ENCODE peak calls at places on chromosomes 2 and 18, in seven cellular contexts. P, M, I, J, V, U and D are unnamed samples. For H3K36me3 and H3K4me1, the result is how much of the 10 kb centered on the place peaks cover.

GRCh38 chr2:176178271-176178806 is 10.1 kb upstream of the HOXD1 start:
- DNase-seq in P (no peak), M (no peak), I (no peak), J (peak), V (peak), U (no peak), D (no peak)

GRCh38 chr2:57330447-57330846 is 716.2 kb upstream of the VRK2 start:
- DNase-seq in P (no peak), M (no peak), I (no peak), J (peak), V (no peak), U (no peak), D (no peak)

GRCh38 chr2:165406053-165406628 is 63.4 kb upstream of the CSRNP3 start:
- DNase-seq in P (no peak), M (no peak), I (peak), J (peak), V (no peak), U (no peak), D (no peak)

GRCh38 chr18:69400253-69400975 is at the start of gene DOK6:
- DNase-seq in P (peak), M (peak), I (peak), J (peak), V (peak), U (no peak), D (peak)

GRCh38 chr2:64908406-64908805 is 80.8 kb upstream of the SLC1A4 start:
- DNase-seq in P (no peak), M (no peak), I (no peak), J (no peak), V (no peak), U (no peak), D (no peak)

GRCh38 chr2:168231609-168232241 is 15.7 kb downstream of the STK39 start:
- DNase-seq in P (no peak), M (peak), I (no peak), J (no peak), V (no peak), U (no peak), D (no peak)

GRCh38 chr2:35783723-35784122 is 571.9 kb upstream of the CRIM1 start:
- DNase-seq in P (no peak), M (no peak), I (no peak), J (peak), V (no peak), U (no peak), D (no peak)

GRCh38 chr2:208249241-208249640 is 5.6 kb downstream of the IDH1 start:
- DNase-seq in P (no peak), M (no peak), I (no peak), J (no peak), V (no peak), U (no peak), D (no peak)

GRCh38 chr2:16509042-16509441 is 156.6 kb downstream of the CYRIA start:
- DNase-seq in P (no peak), M (no peak), I (no peak), J (no peak), V (no peak), U (no peak), D (no peak)

DNA sequence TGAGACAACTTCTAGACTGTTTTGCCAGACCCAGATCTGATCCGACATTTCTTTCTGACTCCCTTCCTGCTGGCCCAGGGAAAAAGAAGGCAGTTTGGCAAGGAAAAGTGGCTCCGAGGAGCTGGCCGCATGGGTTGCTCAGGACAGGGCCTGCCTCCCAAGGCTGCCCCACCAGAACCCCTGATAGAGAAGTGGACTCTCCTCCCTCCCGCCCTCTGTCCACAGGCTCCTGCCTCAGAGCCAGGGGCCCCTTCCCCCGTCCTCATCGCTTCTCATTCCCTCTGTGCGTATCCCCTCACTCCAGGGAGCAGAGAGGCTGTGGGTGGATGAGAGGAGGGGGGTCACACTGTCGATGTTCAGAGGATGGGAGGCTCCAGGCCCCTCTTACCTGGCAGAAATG is 110.2 kb downstream of the TNS1 start:
- DNase-seq in P (no peak), M (no peak), I (no peak), J (no peak), V (no peak), U (no peak), D (no peak)
- H3K36me3 ChIP-seq in P (half or more), M (half or more), I (half or more), J (under half), V (under half), U (under half), D (under half)

DNA sequence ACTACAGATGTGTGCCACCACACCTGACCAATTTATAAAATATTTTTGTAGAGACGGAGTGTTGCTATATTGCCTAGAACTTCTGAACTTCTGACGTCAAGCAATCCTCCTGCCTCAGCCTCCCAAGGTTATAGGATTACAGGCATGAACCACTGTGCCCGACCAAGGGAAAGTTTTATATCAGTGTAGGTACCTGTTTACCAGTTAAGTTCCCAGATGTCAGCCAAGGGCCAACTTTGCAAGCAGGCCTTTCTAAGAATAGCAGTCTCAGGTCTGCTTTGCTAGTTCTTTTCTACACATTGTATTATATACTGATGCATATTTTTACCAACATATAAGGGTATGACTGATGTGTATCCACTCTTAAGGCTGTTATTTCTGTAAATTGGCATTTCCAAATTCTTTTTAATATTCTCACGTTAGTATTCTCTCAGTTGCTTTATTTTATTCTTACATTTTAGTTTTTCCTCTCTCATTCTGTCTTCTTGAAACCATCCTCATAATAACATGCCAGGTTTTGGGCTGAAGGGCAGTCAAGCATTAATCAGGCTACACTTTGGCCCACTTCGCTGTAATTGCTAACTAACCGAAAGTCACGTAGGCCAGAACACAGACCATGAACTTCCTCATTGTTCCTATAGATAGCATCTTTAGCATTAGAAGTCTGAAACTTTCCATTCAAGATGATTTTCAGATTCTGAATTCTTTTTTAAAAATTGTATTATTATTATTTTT is 25.0 kb upstream of the CXXC1 start:
- DNase-seq in P (no peak), M (no peak), I (no peak), J (no peak), V (no peak), U (no peak), D (no peak)
- H3K4me1 ChIP-seq in P (under half), M (under half), I (under half), J (under half), V (under half), U (under half), D (under half)

GRCh38 chr2:202278036-202278760 is 12.6 kb downstream of the NOP58 start:
- DNase-seq in P (no peak), M (no peak), I (no peak), J (no peak), V (no peak), U (no peak), D (no peak)
- H3K36me3 ChIP-seq in P (under half), M (half or more), I (half or more), J (half or more), V (under half), U (half or more), D (half or more)

GRCh38 chr2:163591461-163591860 is 144.3 kb downstream of the FIGN start:
- DNase-seq in P (no peak), M (no peak), I (no peak), J (no peak), V (no peak), U (no peak), D (no peak)

GRCh38 chr2:163592954-163593622 is 142.7 kb downstream of the FIGN start:
- DNase-seq in P (no peak), M (no peak), I (no peak), J (peak), V (no peak), U (no peak), D (no peak)

GRCh38 chr2:163595033-163595432 is 140.8 kb downstream of the FIGN start:
- DNase-seq in P (no peak), M (no peak), I (no peak), J (no peak), V (no peak), U (no peak), D (no peak)

GRCh38 chr2:163594572-163594971 is 141.2 kb downstream of the FIGN start:
- DNase-seq in P (no peak), M (no peak), I (no peak), J (no peak), V (no peak), U (no peak), D (peak)

DNA sequence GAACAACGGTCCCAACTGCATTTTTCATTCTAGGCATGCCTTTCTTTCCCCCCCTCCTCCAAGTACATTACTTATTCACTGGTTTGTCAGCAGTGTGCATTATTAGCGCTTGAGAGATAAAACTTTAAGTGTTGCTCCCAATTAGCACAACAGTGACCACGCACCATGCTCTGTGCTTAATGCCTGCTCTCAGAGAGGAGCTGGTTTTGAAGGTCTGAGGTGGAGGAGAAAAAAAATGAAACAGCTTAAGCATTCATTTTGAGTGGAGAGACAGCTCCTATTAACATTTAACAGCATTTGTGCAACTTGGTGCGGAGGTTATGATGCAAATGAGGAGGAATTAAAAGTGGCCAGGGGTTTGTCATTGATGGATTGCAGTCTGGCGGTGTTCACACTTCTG is 141.9 kb downstream of the FIGN start:
- DNase-seq in P (no peak), M (no peak), I (peak), J (no peak), V (no peak), U (no peak), D (peak)
- H3K4me1 ChIP-seq in P (under half), M (under half), I (under half), J (under half), V (under half), U (under half), D (under half)

DNA sequence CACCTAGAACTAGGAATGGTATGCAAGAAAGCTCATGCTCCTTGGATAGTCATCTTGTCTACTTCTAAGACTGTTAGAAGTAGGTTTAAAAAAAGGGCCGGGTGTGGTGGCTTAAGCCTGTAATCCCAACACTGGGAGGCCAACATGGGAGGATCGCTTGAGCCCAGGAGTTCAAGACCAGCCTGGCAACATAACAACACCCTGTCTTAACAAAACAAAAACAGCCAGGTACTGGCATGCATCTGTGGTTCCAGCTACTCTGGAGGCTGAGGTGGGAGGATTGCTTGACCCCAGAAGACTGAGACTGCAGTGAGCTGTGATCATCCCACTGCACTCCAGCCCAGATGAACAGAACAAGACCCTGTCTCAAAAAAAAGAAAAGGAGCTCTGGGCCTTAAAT is 19.9 kb downstream of the PNO1 start:
- DNase-seq in P (no peak), M (no peak), I (no peak), J (no peak), V (no peak), U (no peak), D (no peak)
- H3K36me3 ChIP-seq in P (under half), M (half or more), I (under half), J (under half), V (under half), U (under half), D (half or more)

GRCh38 chr2:233245406-233245805 is 6.1 kb upstream of the ATG16L1 start:
- DNase-seq in P (no peak), M (no peak), I (no peak), J (no peak), V (no peak), U (no peak), D (no peak)
- H3K4me1 ChIP-seq in P (under half), M (under half), I (under half), J (under half), V (under half), U (half or more), D (under half)

DNA sequence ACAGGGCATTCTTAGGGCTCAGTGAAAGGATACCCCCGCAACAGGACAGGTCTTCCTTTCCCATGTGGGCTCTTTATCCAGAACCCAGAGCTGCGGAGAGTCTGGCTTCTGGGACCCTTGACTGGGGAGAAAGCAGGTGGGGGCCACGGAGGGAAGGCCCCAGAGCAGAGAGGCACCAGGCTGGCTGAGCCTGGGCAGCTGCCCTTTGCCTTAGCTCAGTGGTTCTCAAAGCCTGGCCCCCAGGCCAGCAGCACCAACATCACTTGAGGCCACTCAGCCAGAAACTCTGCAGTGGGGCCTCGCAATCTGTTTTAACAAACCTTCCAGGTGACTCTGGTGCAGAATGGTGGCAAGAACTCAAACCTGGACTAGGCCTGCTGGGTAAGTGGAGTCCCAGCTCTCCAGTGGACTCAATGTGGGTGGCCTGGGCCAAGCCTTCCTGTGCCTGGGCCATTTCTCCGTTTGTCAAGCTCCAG is 1.6 kb upstream of the TMEM37 start:
- DNase-seq in P (no peak), M (no peak), I (no peak), J (no peak), V (no peak), U (no peak), D (no peak)
- H3K36me3 ChIP-seq in P (under half), M (under half), I (under half), J (under half), V (under half), U (under half), D (under half)

GRCh38 chr2:55105456-55105855 is 55.2 kb upstream of the RTN4 start:
- DNase-seq in P (no peak), M (no peak), I (no peak), J (no peak), V (no peak), U (no peak), D (no peak)
- H3K4me1 ChIP-seq in P (under half), M (under half), I (under half), J (under half), V (under half), U (under half), D (under half)

GRCh38 chr2:10444463-10444862 is 3.7 kb downstream of the ODC1 start:
- DNase-seq in P (no peak), M (no peak), I (no peak), J (no peak), V (no peak), U (no peak), D (no peak)

GRCh38 chr2:10440736-10441135 is 7.4 kb downstream of the ODC1 start:
- DNase-seq in P (no peak), M (no peak), I (no peak), J (no peak), V (no peak), U (no peak), D (no peak)

GRCh38 chr2:10439971-10440370 is 8.2 kb downstream of the ODC1 start:
- DNase-seq in P (no peak), M (no peak), I (no peak), J (no peak), V (no peak), U (no peak), D (no peak)

GRCh38 chr2:10439185-10439879 is 8.8 kb downstream of the ODC1 start:
- DNase-seq in P (no peak), M (no peak), I (no peak), J (no peak), V (no peak), U (no peak), D (no peak)

GRCh38 chr2:10441966-10442365 is 6.2 kb downstream of the ODC1 start:
- DNase-seq in P (no peak), M (no peak), I (no peak), J (no peak), V (no peak), U (no peak), D (no peak)
- H3K36me3 ChIP-seq in P (half or more), M (half or more), I (half or more), J (under half), V (under half), U (half or more), D (half or more)